ENCODE peak calls at places on chromosomes 1 and 21, in nine cellular contexts. Q is right lobe of liver, O is body of pancreas, D is A549, X is heart left ventricle, G is lung, V is pancreas, F is ovary, E is Panc1. S is an unnamed sample.

GRCh38 chr1:19861034-19861433 is 21.2 kb upstream of the OTUD3 start:
- DNase-seq in D (no peak), E (no peak), V (no peak), X (no peak), O (no peak), G (no peak), F (no peak), Q (no peak), S (no peak)

GRCh38 chr1:71667224-71667623 is 586.4 kb upstream of the ZRANB2 start:
- DNase-seq in E (no peak), O (no peak), D (no peak), G (no peak), V (no peak), X (no peak), F (no peak), Q (no peak), S (no peak)

GRCh38 chr1:198462365-198463025 is 78.0 kb downstream of the ATP6V1G3 start:
- DNase-seq in F (no peak), X (no peak), V (no peak), G (no peak), O (no peak), E (no peak), Q (no peak), D (no peak), S (no peak)

GRCh38 chr1:23910553-23911246 is 2.5 kb downstream of the CNR2 start:
- DNase-seq in D (no peak), V (no peak), E (no peak), O (no peak), G (no peak), F (no peak), Q (no peak), X (no peak), S (no peak)

GRCh38 chr1:210568631-210569030 is 239.9 kb downstream of the HHAT start:
- DNase-seq in F (no peak), O (no peak), G (no peak), V (no peak), D (no peak), E (no peak), X (no peak), Q (no peak), S (no peak)

GRCh38 chr1:86846166-86846647 is 67.7 kb downstream of the SELENOF start:
- DNase-seq in D (no peak), X (no peak), V (no peak), E (peak; percentile 24), F (no peak), Q (no peak), G (no peak), O (no peak), S (no peak)

GRCh38 chr1:228830185-228830953 is 95.1 kb downstream of the RHOU start:
- DNase-seq in V (peak; percentile 95), Q (peak; percentile 30), O (peak; percentile 91), E (no peak), X (no peak), D (no peak), G (peak; percentile 64), F (no peak), S (no peak)

GRCh38 chr1:8599813-8600212 is 217.6 kb downstream of the RERE start:
- DNase-seq in D (no peak), V (no peak), E (no peak), X (no peak), F (no peak), O (no peak), G (no peak), Q (no peak), S (no peak)

GRCh38 chr1:202411421-202411820 is 62.9 kb downstream of the PPP1R12B start:
- DNase-seq in D (no peak), F (no peak), E (no peak), Q (no peak), V (no peak), X (no peak), O (no peak), G (no peak), S (no peak)

GRCh38 chr21:35382696-35383095 is 333.6 kb upstream of the RUNX1 start:
- DNase-seq in F (no peak), X (no peak), G (no peak), V (no peak), E (no peak), Q (no peak), D (no peak), O (no peak), S (no peak)

GRCh38 chr21:34949499-34949898 is 99.6 kb downstream of the RUNX1 start:
- DNase-seq in V (no peak), F (no peak), D (no peak), X (no peak), Q (no peak), O (no peak), E (no peak), G (no peak), S (no peak)

GRCh38 chr21:35400233-35400939 is 351.3 kb upstream of the RUNX1 start:
- DNase-seq in V (no peak), X (no peak), Q (no peak), F (no peak), D (peak; percentile 5), E (peak; percentile 75), G (no peak), O (peak; percentile 20), S (no peak)

DNA sequence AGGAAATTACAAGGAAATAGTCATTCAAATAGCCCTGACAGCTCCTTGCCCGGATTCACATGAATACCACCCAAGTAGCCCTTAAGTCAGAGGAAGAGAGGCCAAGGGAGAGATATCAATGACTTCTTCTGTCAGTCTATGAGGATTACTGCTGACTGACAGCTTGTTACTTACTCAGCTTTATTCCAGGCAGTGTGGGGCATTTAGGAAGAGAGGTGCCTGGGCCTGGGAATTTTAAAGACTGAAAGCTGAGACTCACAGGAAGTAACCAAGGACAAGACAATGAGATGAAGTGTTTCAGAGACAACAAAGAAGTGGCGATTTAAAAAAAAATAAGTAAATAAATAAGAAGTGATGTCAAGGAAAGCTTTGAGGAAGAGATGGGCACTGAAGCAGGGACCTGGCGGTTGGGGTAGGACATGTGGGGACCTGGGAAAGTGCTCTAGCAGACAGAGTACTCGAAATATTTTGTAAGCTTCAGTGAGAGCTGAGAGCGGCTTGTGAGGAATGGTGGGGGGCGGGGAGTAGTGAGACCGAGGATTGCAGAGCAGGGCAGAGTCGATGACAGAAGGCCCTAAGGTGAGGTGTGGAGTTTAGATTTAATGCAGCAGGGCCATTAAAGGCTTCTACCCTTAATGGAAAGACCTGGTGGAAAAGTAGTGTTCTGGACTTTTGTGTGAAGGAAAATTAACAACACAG is 58.9 kb downstream of the ST3GAL3 start:
- DNase-seq in G (peak; percentile 51), D (no peak), F (no peak), Q (no peak), X (no peak), V (no peak), E (no peak), O (no peak), S (no peak)
- H3K27ac ChIP-seq in G (no peak overlapping the region), D (peak overlapping the region; percentile 5), F (no peak overlapping the region), Q (no peak overlapping the region), X (no peak overlapping the region), V (no peak overlapping the region), E (no peak overlapping the region), O (no peak overlapping the region), S (no peak overlapping the region)

GRCh38 chr1:38009841-38010180 is 2.7 kb upstream of the UTP11 start:
- DNase-seq in Q (no peak), F (no peak), O (no peak), G (no peak), D (no peak), V (no peak), E (no peak), X (no peak), S (no peak)

GRCh38 chr1:38014724-38015424 is 2.3 kb downstream of the UTP11 start:
- DNase-seq in G (no peak), V (no peak), O (no peak), X (no peak), E (no peak), Q (no peak), F (no peak), D (no peak), S (no peak)

GRCh38 chr1:38015978-38016640 is 3.6 kb downstream of the UTP11 start:
- DNase-seq in X (peak; percentile 40), V (no peak), O (no peak), Q (no peak), E (no peak), G (no peak), D (no peak), F (no peak), S (no peak)

GRCh38 chr1:38013027-38013588 is 574 bp downstream of the UTP11 start:
- DNase-seq in G (no peak), X (no peak), E (no peak), O (no peak), D (no peak), F (no peak), Q (no peak), V (no peak), S (no peak)

DNA sequence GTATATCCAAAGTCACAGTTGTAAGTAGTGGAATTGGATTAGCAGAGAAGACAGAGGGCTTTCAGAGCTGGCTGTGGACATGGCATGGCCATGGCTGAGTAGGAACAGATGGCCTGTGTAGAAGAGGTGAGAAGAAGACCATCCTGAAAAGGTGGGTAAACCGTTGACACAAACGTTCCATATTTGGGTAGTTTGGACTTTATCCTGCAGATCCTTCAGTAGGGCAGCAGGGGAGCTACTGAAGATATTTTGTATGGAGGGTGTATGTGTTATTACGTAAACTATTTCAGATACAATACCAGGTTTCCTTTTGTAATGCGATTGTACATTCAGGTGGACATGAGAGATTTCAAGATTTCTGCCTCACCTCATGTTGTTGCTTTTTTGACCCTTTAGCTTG is 1.6 kb downstream of the UTP11 start:
- DNase-seq in V (no peak), X (no peak), F (no peak), E (no peak), O (no peak), D (no peak), Q (no peak), G (no peak), S (no peak)
- H3K27ac ChIP-seq in V (no peak overlapping the region), X (peak overlapping the region; percentile 79), F (no peak overlapping the region), E (peak overlapping the region; percentile 23), O (no peak overlapping the region), D (no peak overlapping the region), Q (no peak overlapping the region), G (no peak overlapping the region), S (no peak overlapping the region)

DNA sequence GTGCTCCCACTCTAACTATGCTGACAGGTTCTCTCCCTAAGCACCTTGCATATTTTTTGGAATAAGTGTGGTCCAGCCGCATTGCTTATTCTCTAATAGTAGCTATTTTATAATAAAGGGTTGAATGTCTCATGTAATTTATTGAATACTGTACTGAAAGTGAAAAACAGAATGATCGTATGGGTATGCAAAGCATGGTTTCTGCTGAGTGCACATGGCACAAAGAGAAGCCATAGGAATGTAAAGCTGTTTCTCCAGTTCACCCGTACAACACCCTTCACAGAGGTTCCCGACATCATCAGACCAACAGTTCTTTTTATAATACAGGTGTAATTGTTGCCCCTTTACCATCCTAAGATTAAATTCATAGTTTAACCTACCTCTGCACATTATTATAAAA is 8.9 kb upstream of the HAO2 start:
- DNase-seq in V (no peak), D (no peak), G (no peak), F (no peak), Q (no peak), O (no peak), X (no peak), E (no peak), S (no peak)
- H3K27ac ChIP-seq in V (no peak overlapping the region), D (no peak overlapping the region), G (no peak overlapping the region), F (no peak overlapping the region), Q (no peak overlapping the region), O (no peak overlapping the region), X (no peak overlapping the region), E (no peak overlapping the region), S (no peak overlapping the region)

DNA sequence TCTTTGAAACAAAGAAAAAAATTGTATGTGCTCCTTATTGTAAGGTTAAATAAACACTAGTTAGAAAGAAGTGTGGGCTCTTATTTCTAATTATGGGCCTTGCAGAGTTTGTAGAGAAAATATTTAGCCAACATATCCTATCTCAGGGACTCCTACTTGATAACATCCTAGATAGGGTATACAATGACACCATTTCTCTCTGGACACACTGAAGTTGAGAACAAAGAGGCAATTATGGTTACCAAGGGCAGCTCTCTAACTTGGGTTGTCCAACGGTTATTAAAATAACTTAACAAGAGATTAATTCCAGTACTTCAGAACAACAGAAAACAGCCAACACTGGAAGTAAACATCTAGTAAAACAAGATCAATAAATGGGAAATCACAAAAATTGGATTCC is 69.0 kb upstream of the ZC3H11B start:
- DNase-seq in G (no peak), V (no peak), O (no peak), X (no peak), E (no peak), D (no peak), Q (no peak), F (no peak), S (no peak)
- H3K27ac ChIP-seq in G (no peak overlapping the region), V (no peak overlapping the region), O (no peak overlapping the region), X (no peak overlapping the region), E (no peak overlapping the region), D (no peak overlapping the region), Q (no peak overlapping the region), F (no peak overlapping the region), S (no peak overlapping the region)